ENCODE peak calls at places on chromosomes 6 and 20, in seven cellular contexts. One of them, this sample, is unnamed.

GRCh38 chr6:80454197-80454596 is 347.7 kb downstream of the BCKDHB start:
- DNase-seq in mesendoderm: no peak
- DNase-seq in mesenchymal stem cell: peak
- DNase-seq in H1: no peak
- DNase-seq in trophoblast cell: peak
- DNase-seq in neuronal stem cell: no peak
- DNase-seq in H9: no peak
- DNase-seq in this sample: peak

GRCh38 chr6:107246249-107246971 is 131.1 kb upstream of the BEND3 start:
- DNase-seq in mesendoderm: no peak
- DNase-seq in H9: no peak
- DNase-seq in trophoblast cell: no peak
- DNase-seq in H1: no peak
- DNase-seq in neuronal stem cell: no peak
- DNase-seq in mesenchymal stem cell: no peak
- DNase-seq in this sample: no peak

GRCh38 chr6:17817763-17818162 is 111.0 kb upstream of the NUP153 start:
- DNase-seq in trophoblast cell: no peak
- DNase-seq in H1: no peak
- DNase-seq in mesendoderm: no peak
- DNase-seq in mesenchymal stem cell: no peak
- DNase-seq in H9: no peak
- DNase-seq in neuronal stem cell: no peak
- DNase-seq in this sample: no peak

GRCh38 chr20:1855690-1856089 is 39.5 kb upstream of the SIRPA start:
- DNase-seq in H1: no peak
- DNase-seq in mesendoderm: no peak
- DNase-seq in neuronal stem cell: no peak
- DNase-seq in mesenchymal stem cell: no peak
- DNase-seq in H9: no peak
- DNase-seq in trophoblast cell: no peak
- DNase-seq in this sample: no peak

GRCh38 chr6:19515939-19516338 is 321.2 kb upstream of the ID4 start:
- DNase-seq in trophoblast cell: no peak
- DNase-seq in mesendoderm: no peak
- DNase-seq in H1: no peak
- DNase-seq in neuronal stem cell: no peak
- DNase-seq in mesenchymal stem cell: no peak
- DNase-seq in H9: no peak
- DNase-seq in this sample: no peak

GRCh38 chr6:3015144-3015543 is 15.4 kb downstream of the NQO2 start:
- DNase-seq in H9: no peak
- DNase-seq in trophoblast cell: no peak
- DNase-seq in mesenchymal stem cell: no peak
- DNase-seq in mesendoderm: no peak
- DNase-seq in neuronal stem cell: no peak
- DNase-seq in H1: no peak
- DNase-seq in this sample: no peak

GRCh38 chr6:119444642-119445557 is 95.3 kb upstream of the MAN1A1 start:
- DNase-seq in mesendoderm: no peak
- DNase-seq in H9: no peak
- DNase-seq in trophoblast cell: no peak
- DNase-seq in mesenchymal stem cell: no peak
- DNase-seq in neuronal stem cell: no peak
- DNase-seq in H1: no peak
- DNase-seq in this sample: peak

GRCh38 chr6:170096803-170097504 is 193.9 kb downstream of the DLL1 start:
- DNase-seq in mesenchymal stem cell: no peak
- DNase-seq in neuronal stem cell: no peak
- DNase-seq in trophoblast cell: no peak
- DNase-seq in H1: peak
- DNase-seq in H9: no peak
- DNase-seq in mesendoderm: no peak
- DNase-seq in this sample: no peak

GRCh38 chr20:50274570-50275430 is 84.2 kb downstream of the CEBPB start:
- DNase-seq in H1: no peak
- DNase-seq in trophoblast cell: peak
- DNase-seq in neuronal stem cell: no peak
- DNase-seq in mesendoderm: no peak
- DNase-seq in H9: no peak
- DNase-seq in mesenchymal stem cell: no peak
- DNase-seq in this sample: no peak

GRCh38 chr20:32231847-32232246 is 24.2 kb downstream of the POFUT1 start:
- DNase-seq in neuronal stem cell: no peak
- DNase-seq in H1: no peak
- DNase-seq in mesendoderm: no peak
- DNase-seq in H9: no peak
- DNase-seq in mesenchymal stem cell: no peak
- DNase-seq in trophoblast cell: no peak
- DNase-seq in this sample: peak

GRCh38 chr6:28011716-28012115 is 54.7 kb downstream of the OR2B6 start:
- DNase-seq in H9: no peak
- DNase-seq in trophoblast cell: peak
- DNase-seq in neuronal stem cell: no peak
- DNase-seq in H1: no peak
- DNase-seq in mesendoderm: no peak
- DNase-seq in mesenchymal stem cell: no peak
- DNase-seq in this sample: no peak

GRCh38 chr20:48846516-48847492 is 19.0 kb upstream of the PREX1 start:
- DNase-seq in mesendoderm: peak
- DNase-seq in H9: peak
- DNase-seq in trophoblast cell: no peak
- DNase-seq in mesenchymal stem cell: no peak
- DNase-seq in H1: peak
- DNase-seq in neuronal stem cell: no peak
- DNase-seq in this sample: no peak

GRCh38 chr6:105398859-105399258 is 4.0 kb downstream of the PREP start:
- DNase-seq in trophoblast cell: no peak
- DNase-seq in mesenchymal stem cell: no peak
- DNase-seq in H1: no peak
- DNase-seq in neuronal stem cell: no peak
- DNase-seq in mesendoderm: no peak
- DNase-seq in H9: no peak
- DNase-seq in this sample: no peak

GRCh38 chr6:105402981-105403935 is at the start of gene PREP:
- DNase-seq in mesenchymal stem cell: peak
- DNase-seq in neuronal stem cell: peak
- DNase-seq in H9: peak
- DNase-seq in mesendoderm: peak
- DNase-seq in trophoblast cell: peak
- DNase-seq in H1: peak
- DNase-seq in this sample: peak

GRCh38 chr6:105402090-105402980 is 547 bp downstream of the PREP start:
- DNase-seq in mesenchymal stem cell: peak
- DNase-seq in H9: peak
- DNase-seq in H1: peak
- DNase-seq in neuronal stem cell: peak
- DNase-seq in trophoblast cell: no peak
- DNase-seq in mesendoderm: peak
- DNase-seq in this sample: peak

GRCh38 chr6:105400501-105400900 is 2.4 kb downstream of the PREP start:
- DNase-seq in H1: no peak
- DNase-seq in trophoblast cell: no peak
- DNase-seq in neuronal stem cell: no peak
- DNase-seq in mesendoderm: peak
- DNase-seq in mesenchymal stem cell: no peak
- DNase-seq in H9: no peak
- DNase-seq in this sample: no peak

GRCh38 chr6:105401247-105402089 is 1.4 kb downstream of the PREP start:
- DNase-seq in mesenchymal stem cell: no peak
- DNase-seq in neuronal stem cell: no peak
- DNase-seq in trophoblast cell: no peak
- DNase-seq in H1: no peak
- DNase-seq in H9: no peak
- DNase-seq in mesendoderm: no peak
- DNase-seq in this sample: peak
- H3K23ac ChIP-seq in mesenchymal stem cell: no peak
- H3K23ac ChIP-seq in neuronal stem cell: no peak
- H3K23ac ChIP-seq in trophoblast cell: no peak
- H3K23ac ChIP-seq in H1: no peak
- H3K23ac ChIP-seq in H9: no peak
- H3K23ac ChIP-seq in mesendoderm: no peak
- H3K23ac ChIP-seq in this sample: peak

DNA sequence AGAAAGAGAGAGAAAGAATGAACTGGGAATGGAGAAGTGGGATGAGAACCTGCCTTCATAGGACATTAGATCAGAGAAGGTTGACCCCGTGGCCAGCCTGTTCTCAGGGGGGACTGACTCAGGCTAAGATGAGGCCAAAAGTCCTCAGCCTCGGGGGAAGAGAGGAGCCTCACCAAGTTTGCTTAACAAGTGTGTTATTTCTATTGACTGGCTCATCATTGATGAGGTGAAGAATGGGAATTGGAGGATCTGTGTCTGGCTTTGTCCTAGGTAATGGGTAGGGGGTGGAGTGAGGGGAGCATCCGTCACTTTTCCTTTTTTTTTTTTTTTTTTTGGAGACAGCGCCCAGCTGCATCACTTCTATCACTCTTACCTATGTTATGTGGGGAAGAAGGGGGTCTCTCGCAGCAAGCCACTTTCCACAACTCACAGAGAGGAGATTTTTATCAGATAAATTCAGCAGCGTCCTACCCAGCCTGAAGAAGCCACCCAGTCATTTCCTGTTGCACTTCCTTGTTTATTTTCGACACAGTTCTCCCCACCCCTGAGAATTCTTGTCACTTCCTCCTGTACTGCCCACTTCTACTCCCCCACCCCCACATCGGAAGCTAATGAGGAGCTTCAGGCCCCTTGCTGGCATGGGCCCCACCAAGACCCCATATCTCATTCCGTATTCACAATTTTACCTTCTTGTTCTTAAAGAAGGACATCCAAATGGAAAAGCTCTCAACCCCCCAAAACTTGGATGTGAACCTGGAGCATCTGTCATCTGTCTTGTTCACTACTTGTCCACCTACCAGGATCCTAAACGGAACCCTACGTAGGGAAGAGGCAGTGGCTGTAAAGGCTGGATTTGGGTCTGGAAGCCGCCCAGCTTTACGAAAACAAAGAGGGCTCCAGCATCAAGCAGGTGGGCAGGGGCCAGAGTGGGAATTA is 2.8 kb upstream of the RNASET2 start:
- DNase-seq in trophoblast cell: no peak
- DNase-seq in H9: no peak
- DNase-seq in mesenchymal stem cell: peak
- DNase-seq in mesendoderm: peak
- DNase-seq in H1: no peak
- DNase-seq in neuronal stem cell: no peak
- DNase-seq in this sample: no peak
- H3K4me2 ChIP-seq in trophoblast cell: no peak
- H3K4me2 ChIP-seq in H9: no peak
- H3K4me2 ChIP-seq in mesenchymal stem cell: no peak
- H3K4me2 ChIP-seq in mesendoderm: no peak
- H3K4me2 ChIP-seq in H1: no peak
- H3K4me2 ChIP-seq in neuronal stem cell: no peak
- H3K4me2 ChIP-seq in this sample: no peak

GRCh38 chr6:156851447-156851846 is 74.3 kb downstream of the ARID1B start:
- DNase-seq in trophoblast cell: no peak
- DNase-seq in mesenchymal stem cell: no peak
- DNase-seq in H9: no peak
- DNase-seq in H1: no peak
- DNase-seq in neuronal stem cell: no peak
- DNase-seq in mesendoderm: no peak
- DNase-seq in this sample: no peak

GRCh38 chr6:156853733-156854132 is 76.6 kb downstream of the ARID1B start:
- DNase-seq in trophoblast cell: no peak
- DNase-seq in H9: no peak
- DNase-seq in mesendoderm: no peak
- DNase-seq in H1: no peak
- DNase-seq in mesenchymal stem cell: no peak
- DNase-seq in neuronal stem cell: no peak
- DNase-seq in this sample: no peak

GRCh38 chr6:156852147-156852857 is 75.1 kb downstream of the ARID1B start:
- DNase-seq in mesenchymal stem cell: no peak
- DNase-seq in H1: no peak
- DNase-seq in neuronal stem cell: no peak
- DNase-seq in mesendoderm: no peak
- DNase-seq in H9: no peak
- DNase-seq in trophoblast cell: no peak
- DNase-seq in this sample: no peak

GRCh38 chr6:156854466-156855161 is 77.4 kb downstream of the ARID1B start:
- DNase-seq in H9: no peak
- DNase-seq in trophoblast cell: no peak
- DNase-seq in mesendoderm: no peak
- DNase-seq in mesenchymal stem cell: no peak
- DNase-seq in neuronal stem cell: no peak
- DNase-seq in H1: no peak
- DNase-seq in this sample: no peak

GRCh38 chr6:156852858-156853216 is 75.7 kb downstream of the ARID1B start:
- DNase-seq in mesendoderm: peak
- DNase-seq in mesenchymal stem cell: no peak
- DNase-seq in trophoblast cell: no peak
- DNase-seq in H9: peak
- DNase-seq in H1: no peak
- DNase-seq in neuronal stem cell: no peak
- DNase-seq in this sample: no peak
- H3K9ac ChIP-seq in mesendoderm: no peak
- H3K9ac ChIP-seq in mesenchymal stem cell: no peak
- H3K9ac ChIP-seq in trophoblast cell: no peak
- H3K9ac ChIP-seq in H9: no peak
- H3K9ac ChIP-seq in H1: no peak
- H3K9ac ChIP-seq in neuronal stem cell: no peak
- H3K9ac ChIP-seq in this sample: no peak

GRCh38 chr20:61690993-61691840 is 374.5 kb downstream of the TAF4 start:
- DNase-seq in H9: no peak
- DNase-seq in mesendoderm: no peak
- DNase-seq in neuronal stem cell: no peak
- DNase-seq in H1: no peak
- DNase-seq in mesenchymal stem cell: no peak
- DNase-seq in trophoblast cell: no peak
- DNase-seq in this sample: no peak

GRCh38 chr20:61694666-61695065 is 371.0 kb downstream of the TAF4 start:
- DNase-seq in mesenchymal stem cell: no peak
- DNase-seq in trophoblast cell: no peak
- DNase-seq in H1: no peak
- DNase-seq in neuronal stem cell: no peak
- DNase-seq in mesendoderm: no peak
- DNase-seq in H9: no peak
- DNase-seq in this sample: no peak

GRCh38 chr20:61693055-61693600 is 372.6 kb downstream of the TAF4 start:
- DNase-seq in neuronal stem cell: no peak
- DNase-seq in H9: no peak
- DNase-seq in mesendoderm: no peak
- DNase-seq in H1: no peak
- DNase-seq in mesenchymal stem cell: no peak
- DNase-seq in trophoblast cell: no peak
- DNase-seq in this sample: no peak

GRCh38 chr20:61691978-61692377 is 373.7 kb downstream of the TAF4 start:
- DNase-seq in H9: no peak
- DNase-seq in neuronal stem cell: no peak
- DNase-seq in mesendoderm: no peak
- DNase-seq in H1: no peak
- DNase-seq in trophoblast cell: no peak
- DNase-seq in mesenchymal stem cell: no peak
- DNase-seq in this sample: no peak

GRCh38 chr20:61692476-61692875 is 373.2 kb downstream of the TAF4 start:
- DNase-seq in trophoblast cell: no peak
- DNase-seq in H1: no peak
- DNase-seq in H9: no peak
- DNase-seq in mesendoderm: no peak
- DNase-seq in mesenchymal stem cell: no peak
- DNase-seq in neuronal stem cell: no peak
- DNase-seq in this sample: no peak
- H3K23ac ChIP-seq in trophoblast cell: no peak
- H3K23ac ChIP-seq in H1: no peak
- H3K23ac ChIP-seq in H9: no peak
- H3K23ac ChIP-seq in mesendoderm: no peak
- H3K23ac ChIP-seq in mesenchymal stem cell: no peak
- H3K23ac ChIP-seq in neuronal stem cell: no peak
- H3K23ac ChIP-seq in this sample: no peak

GRCh38 chr6:45323656-45324224 is 4.4 kb upstream of the RUNX2 start:
- DNase-seq in mesenchymal stem cell: no peak
- DNase-seq in H1: no peak
- DNase-seq in neuronal stem cell: no peak
- DNase-seq in H9: no peak
- DNase-seq in trophoblast cell: no peak
- DNase-seq in mesendoderm: no peak
- DNase-seq in this sample: no peak
- H3K4me2 ChIP-seq in mesenchymal stem cell: no peak
- H3K4me2 ChIP-seq in H1: no peak
- H3K4me2 ChIP-seq in neuronal stem cell: no peak
- H3K4me2 ChIP-seq in H9: no peak
- H3K4me2 ChIP-seq in trophoblast cell: no peak
- H3K4me2 ChIP-seq in mesendoderm: no peak
- H3K4me2 ChIP-seq in this sample: no peak

This sample was measured in IMR-90.